ENCODE peak calls at places on chromosomes 13 and 19, in nine cellular contexts. O is IMR-90, I is aorta, F is GM23338, S is AG04450, B is fibroblast of the aortic adventitia, V is mammary epithelial cell, Z is psoas muscle, W is breast epithelium. L is an unnamed sample.

GRCh38 chr19:42683917-42684513 is 56.3 kb downstream of the PSG3 start:
- DNase-seq in I (no peak), V (peak; percentile 11), S (no peak), W (no peak), F (peak; percentile 61), B (peak; percentile 57), O (peak; percentile 31), Z (no peak), L (no peak)

GRCh38 chr19:4831351-4832340 is at the start of gene TICAM1:
- DNase-seq in S (no peak), W (peak; percentile 48), V (peak; percentile 91), F (peak; percentile 45), I (peak; percentile 89), O (peak; percentile 65), Z (peak; percentile 79), B (peak; percentile 68), L (peak; percentile 67)

GRCh38 chr19:55373993-55374757 is 2.5 kb upstream of the TMEM190 start:
- DNase-seq in I (no peak), Z (no peak), W (no peak), F (no peak), S (peak; percentile 53), V (no peak), B (peak; percentile 43), O (peak; percentile 74), L (no peak)

GRCh38 chr13:93797463-93797862 is 570.9 kb downstream of the GPC6 start:
- DNase-seq in S (no peak), V (no peak), B (no peak), I (no peak), W (no peak), F (no peak), Z (no peak), O (peak; percentile 21), L (no peak)

GRCh38 chr13:111031531-111031961 is 83.6 kb upstream of the ARHGEF7 start:
- DNase-seq in S (no peak), Z (peak; percentile 72), V (peak; percentile 78), I (no peak), B (peak; percentile 27), F (no peak), W (no peak), O (peak; percentile 58), L (no peak)

GRCh38 chr13:79281335-79281734 is 124.7 kb downstream of the RBM26 start:
- DNase-seq in B (no peak), Z (no peak), S (no peak), F (peak; percentile 95), I (no peak), V (no peak), O (no peak), W (no peak), L (no peak)

GRCh38 chr19:10420444-10421239 is at the start of gene PDE4A:
- DNase-seq in O (no peak), Z (no peak), F (peak; percentile 69), B (no peak), W (no peak), I (no peak), S (no peak), V (peak; percentile 43), L (no peak)

GRCh38 chr13:110307697-110308376 is 753 bp downstream of the COL4A2 start:
- DNase-seq in B (peak; percentile 66), Z (no peak), S (no peak), I (no peak), O (peak; percentile 59), F (peak; percentile 43), V (peak; percentile 62), W (peak; percentile 17), L (no peak)

GRCh38 chr19:16373539-16373938 is 48.9 kb downstream of the KLF2 start:
- DNase-seq in I (peak; percentile 52), F (no peak), S (peak; percentile 57), V (no peak), O (peak; percentile 83), W (no peak), B (peak; percentile 56), Z (peak; percentile 65), L (no peak)

GRCh38 chr19:38711726-38712153 is 32.5 kb downstream of the CAPN12 start:
- DNase-seq in V (peak; percentile 83), I (peak; percentile 81), F (no peak), Z (peak; percentile 57), S (peak; percentile 86), O (peak; percentile 97), B (peak; percentile 92), W (peak; percentile 75), L (no peak)

GRCh38 chr13:98998831-98999634 is 21.2 kb upstream of the DOCK9 start:
- DNase-seq in W (no peak), B (no peak), F (no peak), V (no peak), O (no peak), S (no peak), Z (no peak), I (no peak), L (no peak)

GRCh38 chr19:17346109-17346671 is 8.8 kb downstream of the GTPBP3 start:
- DNase-seq in W (no peak), V (peak; percentile 51), F (peak; percentile 90), B (peak; percentile 64), I (peak; percentile 82), S (no peak), Z (peak; percentile 77), O (peak; percentile 42), L (peak; percentile 91)

GRCh38 chr13:48573213-48573612 is 40.3 kb upstream of the RCBTB2 start:
- DNase-seq in I (no peak), W (no peak), B (no peak), V (no peak), F (no peak), S (no peak), Z (no peak), O (no peak), L (no peak)

GRCh38 chr19:16418597-16418962 is 53.2 kb downstream of the EPS15L1 start:
- DNase-seq in S (no peak), W (no peak), I (no peak), Z (no peak), B (no peak), F (no peak), O (no peak), V (no peak), L (no peak)

GRCh38 chr19:37218592-37218935 is 550 bp downstream of the ZNF383 start:
- DNase-seq in O (peak; percentile 39), V (no peak), Z (no peak), B (peak; percentile 19), F (no peak), S (no peak), I (no peak), W (no peak), L (no peak)

DNA sequence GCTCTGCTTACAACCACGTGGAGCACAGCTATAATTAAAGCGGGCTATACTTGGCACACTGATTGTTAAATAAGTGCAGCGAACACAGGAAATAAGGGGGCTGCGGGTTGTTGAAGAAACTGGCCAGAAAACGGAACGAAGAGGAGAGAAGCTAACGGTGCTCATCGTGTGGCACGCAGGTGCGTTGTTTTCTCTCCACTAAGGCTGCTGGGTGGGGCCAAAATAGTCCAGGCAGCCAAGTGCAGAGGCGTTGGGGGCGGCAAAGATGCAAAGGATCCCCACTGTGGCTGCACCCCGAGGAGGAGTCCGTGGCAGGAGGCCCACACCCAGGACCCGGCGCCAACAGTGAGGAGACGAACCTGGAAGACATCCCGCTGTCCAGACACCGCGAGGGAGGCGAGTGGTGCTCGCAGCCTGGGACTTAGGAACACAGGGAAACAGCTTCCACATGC is 8.1 kb upstream of the ARL11 start:
- DNase-seq in S (no peak), I (no peak), V (no peak), Z (no peak), B (no peak), F (no peak), W (no peak), O (no peak), L (no peak)
- H3K4me3 ChIP-seq in S (no peak overlapping the region), I (no peak overlapping the region), V (no peak overlapping the region), Z (no peak overlapping the region), B (no peak overlapping the region), F (no peak overlapping the region), W (peak overlapping the region; percentile 35), O (no peak overlapping the region), L (no peak overlapping the region)

DNA sequence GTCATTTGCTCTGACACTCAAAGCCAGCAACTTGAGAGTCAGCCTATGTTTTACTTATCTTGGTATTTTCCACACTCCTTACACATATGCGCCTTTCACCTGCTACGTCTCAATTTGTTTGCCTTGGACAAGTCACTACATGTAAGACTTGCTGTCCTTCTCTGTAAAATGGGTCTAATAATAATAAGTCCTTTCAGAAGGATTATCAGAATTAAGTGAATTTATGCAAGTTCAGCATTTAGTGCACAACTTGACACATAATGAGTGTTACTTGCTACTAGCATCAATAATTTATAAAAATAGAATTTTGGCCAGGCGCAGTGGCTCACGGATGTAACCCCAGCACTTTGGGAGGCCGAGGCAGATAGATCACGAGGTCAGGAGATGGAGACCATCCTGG is 71.1 kb upstream of the UBL3 start:
- DNase-seq in O (no peak), F (no peak), I (no peak), V (no peak), Z (no peak), B (no peak), S (no peak), W (no peak), L (no peak)
- H3K4me3 ChIP-seq in O (no peak overlapping the region), F (no peak overlapping the region), I (no peak overlapping the region), V (no peak overlapping the region), Z (no peak overlapping the region), B (no peak overlapping the region), S (no peak overlapping the region), W (no peak overlapping the region), L (no peak overlapping the region)

GRCh38 chr13:97142452-97142851 is 79.7 kb upstream of the MBNL2 start:
- DNase-seq in Z (peak; percentile 27), F (peak; percentile 56), I (no peak), W (no peak), S (no peak), V (no peak), O (no peak), B (no peak), L (peak; percentile 42)
- H3K4me3 ChIP-seq in Z (peak overlapping the region; percentile 48), F (no peak overlapping the region), I (no peak overlapping the region), W (peak overlapping the region; percentile 34), S (no peak overlapping the region), V (no peak overlapping the region), O (peak overlapping the region; percentile 6), B (no peak overlapping the region), L (peak overlapping the region; percentile 33)

DNA sequence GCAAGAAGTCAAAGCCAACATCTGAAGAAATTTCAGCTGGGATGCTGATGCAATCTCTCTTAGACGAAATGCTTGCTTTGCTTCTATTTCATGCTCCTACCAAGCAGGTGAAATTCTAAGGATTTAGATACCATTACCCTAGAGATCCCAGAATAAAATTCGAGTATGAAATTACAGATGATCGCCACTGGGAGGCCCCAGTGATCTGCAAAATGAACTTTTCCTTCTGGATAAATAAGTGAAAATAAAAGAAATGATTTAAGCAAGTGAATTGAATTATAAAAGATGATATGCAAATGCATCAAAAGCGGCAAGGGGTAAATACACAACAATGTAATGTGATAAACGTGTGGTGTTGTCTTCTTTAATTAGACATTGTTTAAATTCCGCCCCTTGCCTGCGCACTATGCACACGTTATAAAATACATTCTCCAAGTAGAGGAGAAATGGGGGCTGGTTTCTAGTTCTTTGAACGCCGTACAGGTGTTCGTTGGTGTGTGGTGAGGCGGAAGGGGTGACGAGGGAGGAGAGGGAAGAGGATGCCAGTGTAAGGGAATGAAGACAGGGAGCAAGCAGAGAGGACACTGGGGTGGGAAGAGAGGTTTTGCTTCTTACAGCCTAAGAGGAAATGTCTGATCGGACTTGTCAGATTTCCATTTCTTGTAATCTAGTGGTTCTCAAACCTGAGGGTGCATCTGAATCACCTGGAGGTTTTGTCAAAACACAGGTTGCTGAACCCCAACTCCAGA is 58.0 kb downstream of the ERCC5 start:
- DNase-seq in O (peak; percentile 18), F (peak; percentile 56), V (peak; percentile 29), Z (no peak), I (no peak), S (no peak), B (peak; percentile 26), W (no peak), L (no peak)
- H3K4me3 ChIP-seq in O (no peak overlapping the region), F (no peak overlapping the region), V (no peak overlapping the region), Z (peak overlapping the region; percentile 47), I (no peak overlapping the region), S (no peak overlapping the region), B (no peak overlapping the region), W (no peak overlapping the region), L (no peak overlapping the region)

GRCh38 chr19:3433805-3434540 is 46.4 kb downstream of the SMIM24 start:
- DNase-seq in O (no peak), I (no peak), Z (no peak), S (no peak), V (no peak), B (no peak), F (no peak), W (no peak), L (no peak)
- H3K4me3 ChIP-seq in O (no peak overlapping the region), I (no peak overlapping the region), Z (peak overlapping the region; percentile 62), S (no peak overlapping the region), V (no peak overlapping the region), B (no peak overlapping the region), F (peak overlapping the region; percentile 90), W (no peak overlapping the region), L (no peak overlapping the region)